ENCODE peak calls at places on chromosomes 4 and X, in seven cellular contexts. One of them, this sample, is unnamed.

GRCh38 chrX:77597090-77597489 is 149.9 kb downstream of the FGF16 start:
- DNase-seq in M059J: peak
- DNase-seq in LoVo: no peak
- DNase-seq in choroid plexus epithelial cell: peak
- DNase-seq in ELR: peak
- DNase-seq in cardiac muscle cell: peak
- DNase-seq in KG1: no peak
- DNase-seq in this sample: peak

GRCh38 chrX:102833136-102833535 is 103.9 kb upstream of the RAB40AL start:
- DNase-seq in M059J: peak
- DNase-seq in LoVo: no peak
- DNase-seq in choroid plexus epithelial cell: peak
- DNase-seq in ELR: peak
- DNase-seq in cardiac muscle cell: no peak
- DNase-seq in KG1: no peak
- DNase-seq in this sample: no peak

GRCh38 chr4:188282620-188283232 is 143.5 kb downstream of the TRIML1 start:
- DNase-seq in M059J: no peak
- DNase-seq in LoVo: no peak
- DNase-seq in choroid plexus epithelial cell: no peak
- DNase-seq in ELR: no peak
- DNase-seq in cardiac muscle cell: peak
- DNase-seq in KG1: no peak
- DNase-seq in this sample: no peak

GRCh38 chr4:81635747-81636146 is 164.0 kb upstream of the RASGEF1B start:
- DNase-seq in M059J: peak
- DNase-seq in LoVo: peak
- DNase-seq in choroid plexus epithelial cell: peak
- DNase-seq in ELR: no peak
- DNase-seq in cardiac muscle cell: peak
- DNase-seq in KG1: no peak
- DNase-seq in this sample: no peak

GRCh38 chr4:159722052-159722451 is 619.2 kb downstream of the RAPGEF2 start:
- DNase-seq in M059J: no peak
- DNase-seq in LoVo: no peak
- DNase-seq in choroid plexus epithelial cell: no peak
- DNase-seq in ELR: no peak
- DNase-seq in cardiac muscle cell: no peak
- DNase-seq in KG1: no peak
- DNase-seq in this sample: no peak

GRCh38 chr4:174314770-174315169 is 31.1 kb downstream of the CEP44 start:
- DNase-seq in M059J: peak
- DNase-seq in LoVo: peak
- DNase-seq in choroid plexus epithelial cell: peak
- DNase-seq in ELR: peak
- DNase-seq in cardiac muscle cell: no peak
- DNase-seq in KG1: no peak
- DNase-seq in this sample: peak

GRCh38 chr4:4995103-4995761 is 24.0 kb downstream of the CYTL1 start:
- DNase-seq in M059J: peak
- DNase-seq in LoVo: peak
- DNase-seq in choroid plexus epithelial cell: peak
- DNase-seq in ELR: peak
- DNase-seq in cardiac muscle cell: peak
- DNase-seq in KG1: peak
- DNase-seq in this sample: peak

GRCh38 chr4:93710101-93710846 is 118.3 kb upstream of the ATOH1 start:
- DNase-seq in M059J: peak
- DNase-seq in LoVo: no peak
- DNase-seq in choroid plexus epithelial cell: no peak
- DNase-seq in ELR: peak
- DNase-seq in cardiac muscle cell: peak
- DNase-seq in KG1: no peak
- DNase-seq in this sample: no peak

GRCh38 chr4:236028-236427 is 69.2 kb downstream of the ZNF732 start:
- DNase-seq in M059J: no peak
- DNase-seq in LoVo: no peak
- DNase-seq in choroid plexus epithelial cell: no peak
- DNase-seq in ELR: no peak
- DNase-seq in cardiac muscle cell: no peak
- DNase-seq in KG1: no peak
- DNase-seq in this sample: no peak

This sample was measured in K562.